ENCODE peak calls at places on chromosomes 11 and 22, in seven cellular contexts. F, X, E, H, O, J and R are unnamed samples.

GRCh38 chr11:88183233-88183632 is 8.0 kb upstream of the RAB38 start:
- DNase-seq in F (no peak), X (no peak), E (no peak), H (no peak), O (no peak), J (no peak), R (no peak)

GRCh38 chr11:115321602-115322289 is 182.5 kb downstream of the CADM1 start:
- DNase-seq in F (no peak), X (no peak), E (no peak), H (no peak), O (no peak), J (peak), R (no peak)

GRCh38 chr11:110896358-110896757 is 184.1 kb upstream of the ARHGAP20 start:
- DNase-seq in F (no peak), X (no peak), E (peak), H (no peak), O (no peak), J (peak), R (no peak)

GRCh38 chr22:31504282-31504681 is 7.9 kb downstream of the SFI1 start:
- DNase-seq in F (no peak), X (no peak), E (no peak), H (no peak), O (no peak), J (peak), R (no peak)

GRCh38 chr11:75029836-75030631 is 41.3 kb downstream of the NEU3 start:
- DNase-seq in F (no peak), X (no peak), E (no peak), H (no peak), O (no peak), J (no peak), R (no peak)

GRCh38 chr11:44593194-44593593 is 27.7 kb downstream of the CD82 start:
- DNase-seq in F (no peak), X (no peak), E (no peak), H (no peak), O (peak), J (no peak), R (peak)

GRCh38 chr11:19912206-19913118 is 199.8 kb downstream of the NAV2 start:
- DNase-seq in F (no peak), X (no peak), E (no peak), H (no peak), O (no peak), J (no peak), R (no peak)

GRCh38 chr22:49937758-49938564 is 19.5 kb downstream of the CRELD2 start:
- DNase-seq in F (no peak), X (no peak), E (no peak), H (no peak), O (no peak), J (no peak), R (peak)

GRCh38 chr22:49967333-49968241 is 7.0 kb downstream of the PIM3 start:
- DNase-seq in F (peak), X (peak), E (no peak), H (peak), O (peak), J (no peak), R (no peak)

GRCh38 chr11:126479178-126479930 is 123.9 kb downstream of the ST3GAL4 start:
- DNase-seq in F (no peak), X (peak), E (no peak), H (no peak), O (no peak), J (no peak), R (no peak)

GRCh38 chr22:49909476-49910205 is 8.6 kb downstream of the ALG12 start:
- DNase-seq in F (no peak), X (peak), E (no peak), H (no peak), O (no peak), J (no peak), R (no peak)

GRCh38 chr11:122202161-122202950 is 86.3 kb upstream of the BLID start:
- DNase-seq in F (peak), X (no peak), E (peak), H (no peak), O (no peak), J (peak), R (no peak)

GRCh38 chr11:111097191-111097590 is 148.3 kb upstream of the POU2AF2 start:
- DNase-seq in F (peak), X (peak), E (peak), H (no peak), O (no peak), J (peak), R (no peak)

GRCh38 chr22:29093030-29093429 is 20.2 kb downstream of the KREMEN1 start:
- DNase-seq in F (no peak), X (no peak), E (no peak), H (no peak), O (no peak), J (no peak), R (no peak)

GRCh38 chr22:48700566-48701295 is 1126.9 kb downstream of the BRD1 start:
- DNase-seq in F (no peak), X (peak), E (no peak), H (no peak), O (no peak), J (no peak), R (no peak)

GRCh38 chr11:117020873-117021564 is 77.2 kb downstream of the SIK3 start:
- DNase-seq in F (no peak), X (no peak), E (no peak), H (no peak), O (no peak), J (no peak), R (no peak)

GRCh38 chr11:111684259-111684658 is 81.9 kb downstream of the PPP2R1B start:
- DNase-seq in F (no peak), X (no peak), E (no peak), H (no peak), O (no peak), J (peak), R (no peak)

GRCh38 chr11:97269527-97269926 is 879.7 kb downstream of the JRKL start:
- DNase-seq in F (no peak), X (no peak), E (no peak), H (no peak), O (peak), J (no peak), R (no peak)

GRCh38 chr11:68206211-68206610 is 6.9 kb downstream of the KMT5B start:
- DNase-seq in F (no peak), X (no peak), E (no peak), H (no peak), O (peak), J (peak), R (no peak)

GRCh38 chr11:66687831-66688281 is 10.2 kb upstream of the RBM4B start:
- DNase-seq in F (no peak), X (no peak), E (no peak), H (no peak), O (no peak), J (no peak), R (no peak)

GRCh38 chr22:50340157-50340879 is 2.8 kb upstream of the PPP6R2 start:
- DNase-seq in F (no peak), X (no peak), E (no peak), H (no peak), O (peak), J (peak), R (no peak)

GRCh38 chr11:68275721-68276488 is 4.1 kb upstream of the C11orf24 start:
- DNase-seq in F (no peak), X (no peak), E (no peak), H (peak), O (no peak), J (no peak), R (no peak)

GRCh38 chr11:70312401-70313357 is 42.2 kb downstream of the PPFIA1 start:
- DNase-seq in F (no peak), X (no peak), E (no peak), H (no peak), O (peak), J (no peak), R (no peak)

GRCh38 chr22:46297151-46297819 is 615 bp downstream of the GTSE1 start:
- DNase-seq in F (peak), X (no peak), E (no peak), H (no peak), O (peak), J (peak), R (no peak)

GRCh38 chr22:46296257-46297150 is at the start of gene GTSE1:
- DNase-seq in F (peak), X (peak), E (peak), H (peak), O (peak), J (peak), R (peak)

GRCh38 chr22:46294784-46295183 is 1.9 kb upstream of the GTSE1 start:
- DNase-seq in F (no peak), X (no peak), E (no peak), H (no peak), O (no peak), J (no peak), R (no peak)

GRCh38 chr22:46293591-46294260 is 2.9 kb upstream of the GTSE1 start:
- DNase-seq in F (no peak), X (no peak), E (no peak), H (peak), O (no peak), J (peak), R (peak)

GRCh38 chr22:46295277-46295971 is 1.2 kb upstream of the GTSE1 start:
- DNase-seq in F (no peak), X (no peak), E (no peak), H (no peak), O (no peak), J (no peak), R (no peak)
- H3K27ac ChIP-seq in F (peak), X (no peak), E (peak), H (peak), O (no peak), J (peak), R (peak)

GRCh38 chr11:11978098-11978637 is 30.3 kb downstream of the DKK3 start:
- DNase-seq in F (no peak), X (no peak), E (no peak), H (no peak), O (no peak), J (no peak), R (no peak)
- H3K27ac ChIP-seq in F (peak), X (no peak), E (peak), H (no peak), O (peak), J (peak), R (no peak)

DNA sequence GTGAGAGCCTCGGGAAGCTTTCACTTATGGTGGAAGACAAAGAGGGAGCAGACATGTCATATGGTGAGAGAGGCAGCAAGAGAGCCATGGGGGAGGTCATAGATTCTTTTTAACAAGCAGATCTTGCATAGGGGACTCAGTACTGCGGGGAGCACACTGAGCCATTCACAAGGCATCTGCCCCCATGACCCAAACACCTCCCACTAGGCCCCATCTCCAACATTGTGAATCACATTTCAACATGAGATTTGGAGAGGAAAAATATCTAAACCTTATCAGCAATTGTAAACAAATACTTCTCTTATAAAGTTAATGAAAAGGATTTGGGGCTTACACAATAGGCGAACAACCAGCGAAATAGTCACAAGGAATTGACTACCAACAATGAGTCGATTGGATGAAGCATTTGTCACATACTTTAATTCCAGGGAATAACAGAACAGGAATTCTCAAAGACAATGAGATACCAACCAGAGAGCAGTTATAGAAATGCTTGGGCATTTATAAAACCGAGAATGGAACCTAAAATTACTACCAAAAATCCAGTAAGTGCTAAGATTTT is 7.3 kb downstream of the DDI1 start:
- DNase-seq in F (no peak), X (no peak), E (no peak), H (no peak), O (no peak), J (peak), R (no peak)
- H3K27ac ChIP-seq in F (no peak), X (no peak), E (no peak), H (no peak), O (no peak), J (no peak), R (no peak)

DNA sequence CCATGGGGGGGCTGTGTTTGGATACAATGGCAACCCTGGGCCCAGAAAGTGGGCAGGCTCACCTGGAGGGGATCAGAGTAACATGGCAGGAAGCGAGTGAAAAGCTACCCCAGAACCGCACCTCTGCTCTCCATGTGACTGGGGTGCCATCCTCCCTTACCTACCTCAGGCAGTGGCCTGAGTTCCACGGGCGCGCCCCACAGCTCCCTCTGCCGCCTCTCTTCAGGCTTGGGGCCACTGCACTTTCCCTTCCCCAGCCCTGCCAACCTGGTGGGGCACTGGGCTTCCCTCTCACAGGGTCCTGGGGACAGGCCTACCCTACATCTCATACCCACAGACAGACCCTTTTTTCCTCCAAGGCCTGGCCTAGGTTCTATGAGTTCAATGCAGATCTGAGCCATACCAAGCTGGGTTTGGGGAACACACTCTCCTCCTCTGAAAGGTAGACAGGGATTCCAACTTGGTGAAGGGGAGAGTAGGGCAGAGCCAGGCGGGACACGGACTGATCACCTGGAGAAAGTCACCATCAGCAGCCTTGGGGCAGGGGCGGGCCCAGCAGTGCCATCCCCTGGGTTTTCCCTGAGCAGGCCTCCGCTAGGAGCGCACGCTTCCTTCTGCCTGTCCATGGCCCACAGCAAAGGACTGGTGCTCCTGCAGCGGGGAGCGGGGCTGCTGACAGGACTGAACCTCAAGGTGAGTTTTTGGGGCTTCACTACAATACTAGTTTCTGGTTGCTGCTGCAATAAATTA is 7.1 kb downstream of the GALR3 start:
- DNase-seq in F (no peak), X (no peak), E (no peak), H (no peak), O (no peak), J (no peak), R (no peak)
- H3K27ac ChIP-seq in F (no peak), X (no peak), E (no peak), H (no peak), O (no peak), J (no peak), R (no peak)

GRCh38 chr22:37549704-37550059 is 10.6 kb upstream of the CDC42EP1 start:
- DNase-seq in F (peak), X (peak), E (no peak), H (no peak), O (peak), J (peak), R (peak)

GRCh38 chr22:37555029-37555428 is 5.3 kb upstream of the CDC42EP1 start:
- DNase-seq in F (no peak), X (no peak), E (no peak), H (no peak), O (no peak), J (no peak), R (no peak)

GRCh38 chr22:37553725-37554124 is 6.6 kb upstream of the CDC42EP1 start:
- DNase-seq in F (no peak), X (no peak), E (no peak), H (no peak), O (no peak), J (no peak), R (no peak)

GRCh38 chr22:37552560-37553163 is 7.6 kb upstream of the CDC42EP1 start:
- DNase-seq in F (no peak), X (peak), E (no peak), H (no peak), O (peak), J (peak), R (no peak)

GRCh38 chr22:37551981-37552380 is 8.3 kb upstream of the CDC42EP1 start:
- DNase-seq in F (no peak), X (no peak), E (no peak), H (no peak), O (no peak), J (no peak), R (no peak)
- H3K27ac ChIP-seq in F (peak), X (peak), E (no peak), H (peak), O (peak), J (no peak), R (peak)

GRCh38 chr11:73218106-73218829 is at the start of gene P2RY2:
- DNase-seq in F (no peak), X (peak), E (no peak), H (peak), O (peak), J (peak), R (no peak)
- H3K27ac ChIP-seq in F (no peak), X (no peak), E (no peak), H (peak), O (no peak), J (no peak), R (no peak)

DNA sequence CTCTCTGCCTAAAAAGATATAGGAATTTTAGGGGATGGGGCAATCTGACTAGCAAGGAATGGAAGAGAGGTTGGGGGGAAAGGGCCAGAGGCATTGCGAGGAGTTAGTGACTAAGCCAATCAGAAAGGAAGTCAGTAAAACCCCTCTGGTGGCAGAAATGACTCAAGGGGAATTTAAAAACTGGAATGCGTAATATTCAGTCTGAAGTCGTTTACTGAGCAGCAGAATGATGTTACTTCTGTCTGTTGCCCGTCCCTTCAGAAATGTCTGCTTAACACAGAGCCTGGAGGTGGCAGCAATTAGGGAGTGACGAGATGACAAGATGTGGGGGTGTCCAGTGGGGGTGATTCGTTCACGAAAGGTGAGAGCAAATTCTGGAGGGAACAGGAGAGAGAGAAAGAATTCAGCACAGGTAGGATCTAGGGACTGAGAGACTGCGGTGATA is 107.7 kb upstream of the CLMP start:
- DNase-seq in F (no peak), X (no peak), E (no peak), H (no peak), O (no peak), J (peak), R (no peak)
- H3K27ac ChIP-seq in F (no peak), X (no peak), E (no peak), H (no peak), O (no peak), J (no peak), R (peak)

DNA sequence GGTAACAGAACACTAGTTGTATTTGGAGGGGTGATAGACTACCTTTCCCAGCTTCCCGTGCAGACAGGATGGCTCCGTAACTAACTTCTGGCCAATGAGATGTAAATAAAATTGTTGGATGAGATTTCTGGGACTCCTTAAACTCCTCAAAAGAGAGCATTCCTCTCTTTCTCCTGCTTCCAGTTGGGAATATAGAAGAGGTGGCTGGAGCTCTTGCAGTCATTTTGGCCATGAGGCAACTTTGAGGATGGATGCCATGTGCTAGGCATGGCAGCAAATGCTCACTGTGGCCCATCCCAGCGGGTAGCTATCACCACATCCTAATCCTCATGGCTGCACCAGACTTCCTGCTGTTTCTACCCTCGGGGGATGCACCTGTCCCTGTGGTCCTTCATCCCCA is 7.4 kb downstream of the MB start:
- DNase-seq in F (no peak), X (no peak), E (no peak), H (no peak), O (no peak), J (no peak), R (no peak)
- H3K27ac ChIP-seq in F (no peak), X (no peak), E (no peak), H (no peak), O (no peak), J (no peak), R (no peak)

GRCh38 chr11:10779086-10779485 is 28.0 kb downstream of the CTR9 start:
- DNase-seq in F (no peak), X (no peak), E (no peak), H (no peak), O (no peak), J (no peak), R (no peak)

GRCh38 chr11:10777393-10777793 is 26.3 kb downstream of the CTR9 start:
- DNase-seq in F (no peak), X (no peak), E (no peak), H (no peak), O (no peak), J (no peak), R (no peak)

GRCh38 chr11:10780040-10780439 is 28.7 kb downstream of the EIF4G2 start:
- DNase-seq in F (no peak), X (no peak), E (no peak), H (no peak), O (no peak), J (no peak), R (no peak)

GRCh38 chr11:10777806-10778205 is 26.8 kb downstream of the CTR9 start:
- DNase-seq in F (no peak), X (no peak), E (no peak), H (no peak), O (no peak), J (peak), R (no peak)

GRCh38 chr11:10778217-10778970 is 27.3 kb downstream of the CTR9 start:
- DNase-seq in F (peak), X (no peak), E (peak), H (no peak), O (no peak), J (peak), R (no peak)
- H3K27ac ChIP-seq in F (peak), X (no peak), E (peak), H (no peak), O (no peak), J (peak), R (no peak)